ENCODE peak calls at places on chromosome 20, in four cellular contexts. Q is suprapubic skin, B is lung, S is left cardiac atrium. N is an unnamed sample.

GRCh38 chr20:64181391-64181790 is 17.1 kb downstream of the MYT1 start:
- DNase-seq in S (no peak), B (no peak), Q (no peak), N (no peak)

GRCh38 chr20:60650087-60650486 is 602.0 kb upstream of the CDH4 start:
- DNase-seq in S (no peak), Q (no peak), B (no peak), N (no peak)

GRCh38 chr20:36086767-36087166 is 67.8 kb upstream of the EPB41L1 start:
- DNase-seq in Q (no peak), B (no peak), S (no peak), N (no peak)

GRCh38 chr20:43825635-43826034 is 89.0 kb upstream of the TOX2 start:
- DNase-seq in S (no peak), Q (no peak), B (no peak), N (no peak)

GRCh38 chr20:35845561-35845960 is 73.7 kb downstream of the PHF20 start:
- DNase-seq in Q (no peak), B (no peak), S (no peak), N (no peak)

GRCh38 chr20:47992021-47992467 is 206.8 kb upstream of the SULF2 start:
- DNase-seq in S (no peak), Q (no peak), B (no peak), N (no peak)

GRCh38 chr20:38210741-38211140 is 45.7 kb upstream of the TGM2 start:
- DNase-seq in B (no peak), Q (peak), S (peak), N (no peak)

GRCh38 chr20:52972190-52972937 is at the start of gene TSHZ2:
- DNase-seq in S (peak), B (peak), Q (peak), N (peak)

GRCh38 chr20:46006964-46007363 is 1.7 kb upstream of the MMP9 start:
- DNase-seq in S (no peak), B (no peak), Q (no peak), N (no peak)

GRCh38 chr20:51412333-51412761 is 130.2 kb downstream of the NFATC2 start:
- DNase-seq in Q (peak), S (peak), B (no peak), N (no peak)

GRCh38 chr20:25608774-25609173 is 15.0 kb downstream of the NANP start:
- DNase-seq in Q (no peak), B (no peak), S (no peak), N (no peak)

GRCh38 chr20:36408219-36408618 is 102.1 kb downstream of the DLGAP4 start:
- DNase-seq in S (peak), Q (peak), B (no peak), N (no peak)

GRCh38 chr20:427401-427800 is 19.3 kb downstream of the RBCK1 start:
- DNase-seq in B (no peak), Q (no peak), S (no peak), N (no peak)

GRCh38 chr20:845226-845868 is 11.8 kb downstream of the FAM110A start:
- DNase-seq in S (no peak), Q (no peak), B (no peak), N (peak)

GRCh38 chr20:10271470-10272219 is 53.0 kb downstream of the SNAP25 start:
- DNase-seq in Q (no peak), B (no peak), S (no peak), N (no peak)

GRCh38 chr20:24694727-24695528 is 225.5 kb downstream of the SYNDIG1 start:
- DNase-seq in S (no peak), B (peak), Q (peak), N (peak)

GRCh38 chr20:35238746-35239145 is 12.3 kb downstream of the MMP24 start:
- DNase-seq in Q (no peak), S (no peak), B (no peak), N (no peak)

GRCh38 chr20:58102744-58103516 is 125.5 kb downstream of the ANKRD60 start:
- DNase-seq in S (no peak), B (peak), Q (no peak), N (no peak)

GRCh38 chr20:47620808-47621805 is 119.4 kb downstream of the NCOA3 start:
- DNase-seq in S (no peak), Q (no peak), B (no peak), N (no peak)

GRCh38 chr20:23399568-23400241 is 21.6 kb downstream of the NAPB start:
- DNase-seq in Q (no peak), B (peak), S (no peak), N (no peak)

GRCh38 chr20:49483018-49483705 is 694 bp upstream of the KCNB1 start:
- DNase-seq in S (no peak), B (no peak), Q (no peak), N (no peak)

GRCh38 chr20:38674178-38675133 is 49.8 kb upstream of the SLC32A1 start:
- DNase-seq in B (no peak), Q (no peak), S (peak), N (peak)

GRCh38 chr20:38353298-38353697 is 7.0 kb downstream of the LBP start:
- DNase-seq in B (no peak), Q (no peak), S (no peak), N (no peak)

GRCh38 chr20:18609741-18610140 is 21.9 kb downstream of the DTD1 start:
- DNase-seq in S (no peak), B (no peak), Q (no peak), N (no peak)

N was measured in posterior vena cava.